ENCODE peak calls at places on chromosomes 7 and 10, in five cellular contexts. I is cardiac muscle cell, Q is mammary epithelial cell, U is DND-41, G is NB4. K is an unnamed sample.

GRCh38 chr10:75083972-75084833 is 27.3 kb upstream of the SAMD8 start:
- DNase-seq in I (no peak), Q (no peak), U (no peak), G (no peak), K (no peak)

GRCh38 chr10:5188358-5188757 is 3.4 kb upstream of the AKR1C8 start:
- DNase-seq in I (no peak), Q (no peak), U (no peak), G (no peak), K (no peak)

GRCh38 chr7:81774496-81774895 is 4.6 kb upstream of the HGF start:
- DNase-seq in I (no peak), Q (no peak), U (no peak), G (no peak), K (no peak)

GRCh38 chr7:88756806-88757205 is 2.7 kb upstream of the ZNF804B start:
- DNase-seq in I (no peak), Q (no peak), U (no peak), G (no peak), K (no peak)

GRCh38 chr10:103443475-103444185 is 8.5 kb downstream of the CALHM2 start:
- DNase-seq in I (no peak), Q (no peak), U (no peak), G (no peak), K (no peak)

GRCh38 chr10:69800665-69801064 is 1.0 kb upstream of the COL13A1 start:
- DNase-seq in I (no peak), Q (no peak), U (no peak), G (no peak), K (no peak)

GRCh38 chr10:689433-690226 is at the start of gene DIP2C:
- DNase-seq in I (peak), Q (peak), U (no peak), G (no peak), K (peak)

GRCh38 chr7:128410092-128410665 is 397 bp upstream of the IMPDH1 start:
- DNase-seq in I (peak), Q (peak), U (peak), G (peak), K (peak)

GRCh38 chr7:115984105-115984504 is 46.5 kb downstream of the TFEC start:
- DNase-seq in I (no peak), Q (no peak), U (no peak), G (no peak), K (peak)

GRCh38 chr10:91462423-91462822 is 52.3 kb downstream of the HECTD2 start:
- DNase-seq in I (no peak), Q (no peak), U (no peak), G (no peak), K (no peak)

GRCh38 chr7:107972075-107972482 is 30.9 kb downstream of the LAMB1 start:
- DNase-seq in I (no peak), Q (no peak), U (no peak), G (no peak), K (peak)

GRCh38 chr10:98253499-98253898 is 14.5 kb downstream of the LOXL4 start:
- DNase-seq in I (no peak), Q (no peak), U (no peak), G (no peak), K (no peak)

GRCh38 chr7:146053492-146053891 is 63.1 kb upstream of the CNTNAP2 start:
- DNase-seq in I (no peak), Q (no peak), U (no peak), G (no peak), K (no peak)

GRCh38 chr7:78179211-78179610 is 380.6 kb downstream of the PHTF2 start:
- DNase-seq in I (no peak), Q (no peak), U (no peak), G (no peak), K (no peak)

GRCh38 chr10:79417731-79418130 is 27.7 kb downstream of the ZCCHC24 start:
- DNase-seq in I (no peak), Q (no peak), U (no peak), G (no peak), K (no peak)

GRCh38 chr10:27742195-27742925 is 3.3 kb downstream of the MKX start:
- DNase-seq in I (peak), Q (peak), U (no peak), G (peak), K (peak)

GRCh38 chr7:25930492-25931048 is 221.4 kb upstream of the NFE2L3 start:
- DNase-seq in I (no peak), Q (no peak), U (no peak), G (no peak), K (no peak)

GRCh38 chr10:385571-386300 is 250.5 kb downstream of the ZMYND11 start:
- DNase-seq in I (no peak), Q (no peak), U (no peak), G (no peak), K (no peak)

GRCh38 chr10:98331888-98332287 is 63.9 kb upstream of the LOXL4 start:
- DNase-seq in I (no peak), Q (peak), U (peak), G (peak), K (no peak)

GRCh38 chr7:48078470-48078869 is 10.6 kb upstream of the UPP1 start:
- DNase-seq in I (no peak), Q (no peak), U (no peak), G (no peak), K (no peak)

GRCh38 chr7:74051629-74052410 is 23.8 kb downstream of the ELN start:
- DNase-seq in I (peak), Q (no peak), U (peak), G (peak), K (peak)
- TF ChIP-seq CTCF in I (peak), Q (peak), U (peak), G (peak), K (peak)

GRCh38 chr10:71213761-71214440 is 1.5 kb downstream of the UNC5B start:
- DNase-seq in I (peak), Q (peak), U (no peak), G (no peak), K (peak)
- H3K4me3 ChIP-seq in I (peak), Q (peak), U (no peak), G (no peak), K (peak)

GRCh38 chr7:104536956-104537355 is 208.6 kb downstream of the LHFPL3 start:
- DNase-seq in I (no peak), Q (no peak), U (no peak), G (no peak), K (no peak)

GRCh38 chr7:104538152-104538551 is 209.7 kb downstream of the LHFPL3 start:
- DNase-seq in I (peak), Q (no peak), U (no peak), G (no peak), K (no peak)

GRCh38 chr7:104541897-104542296 is 213.5 kb downstream of the LHFPL3 start:
- DNase-seq in I (no peak), Q (no peak), U (no peak), G (no peak), K (no peak)
- TF ChIP-seq CTCF in I (no peak), Q (no peak), U (no peak), G (no peak), K (no peak)

GRCh38 chr10:132554991-132555647 is 17.5 kb downstream of the INPP5A start:
- DNase-seq in I (no peak), Q (no peak), U (peak), G (peak), K (no peak)
- H3K4me3 ChIP-seq in I (no peak), Q (no peak), U (no peak), G (peak), K (no peak)

GRCh38 chr10:48742891-48743845 is 58.5 kb downstream of the WDFY4 start:
- DNase-seq in I (no peak), Q (no peak), U (no peak), G (peak), K (no peak)
- TF ChIP-seq CTCF in I (no peak), Q (no peak), U (no peak), G (no peak), K (no peak)

DNA sequence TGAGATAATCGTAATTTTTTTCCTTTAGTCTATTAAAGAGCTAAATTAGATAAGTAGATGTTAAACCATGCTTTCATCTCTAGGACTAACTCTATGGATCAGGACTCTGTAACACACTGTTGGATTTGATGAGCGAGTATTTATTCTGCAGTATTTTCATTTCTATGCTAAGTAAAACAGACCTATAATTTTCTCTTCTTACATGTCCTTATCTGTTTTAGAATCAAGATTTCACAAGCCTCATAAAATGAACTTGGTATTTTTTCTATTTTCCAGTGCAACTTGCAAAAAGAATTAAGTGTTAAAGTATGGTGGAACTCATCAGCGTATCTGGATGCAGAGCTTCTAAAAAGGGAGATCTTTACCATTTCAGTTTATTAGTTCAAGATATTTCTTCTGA is 2.4 kb downstream of the CACUL1 start:
- DNase-seq in I (no peak), Q (no peak), U (no peak), G (peak), K (no peak)
- H3K4me3 ChIP-seq in I (peak), Q (peak), U (peak), G (peak), K (no peak)

DNA sequence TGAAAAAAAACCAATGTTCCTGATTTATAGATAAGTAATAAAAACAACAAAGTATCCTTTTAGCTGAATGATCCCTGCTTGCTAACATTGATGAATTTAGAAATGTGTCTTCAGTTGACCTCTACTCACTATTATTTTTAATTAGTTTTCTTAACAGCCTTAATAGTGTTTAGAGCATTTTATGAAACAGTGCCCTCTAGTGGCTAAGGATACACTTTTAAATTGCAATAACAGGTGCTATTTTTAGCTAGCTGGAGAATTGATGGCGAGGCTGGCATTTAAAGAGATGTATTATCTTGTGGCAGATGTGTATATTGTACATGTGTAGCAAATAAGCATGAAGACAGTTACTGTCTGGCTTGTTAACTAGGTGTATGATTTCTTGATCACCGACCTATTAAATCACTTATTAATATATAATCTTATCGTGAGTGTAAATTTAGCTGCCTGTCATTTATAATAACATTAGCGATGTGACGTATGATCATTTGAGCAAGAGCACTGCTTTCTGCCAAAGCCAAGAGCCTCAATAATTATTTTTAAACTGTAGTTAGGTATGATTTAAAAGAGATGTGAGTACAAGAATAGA is 451.9 kb downstream of the DPP6 start:
- DNase-seq in I (peak), Q (peak), U (no peak), G (peak), K (peak)
- TF ChIP-seq CTCF in I (peak), Q (peak), U (peak), G (peak), K (peak)

K was measured in cardiac fibroblast.